ENCODE peak calls at places on chromosomes 4 and X, in four cellular contexts. One of them, this sample, is unnamed.
A peak's percentile ranks its signal among the peaks of the same experiment; 100 is the strongest.

GRCh38 chr4:71540749-71541269 is 202.0 kb downstream of the SLC4A4 start:
- DNase-seq in SK-N-SH: no peak
- DNase-seq in HCT116: no peak
- DNase-seq in K562: no peak
- DNase-seq in this sample: no peak

GRCh38 chrX:49291615-49292337 is 11.7 kb upstream of the GAGE10 start:
- DNase-seq in SK-N-SH: peak; percentile 60
- DNase-seq in HCT116: peak; percentile 51
- DNase-seq in K562: peak; percentile 58
- DNase-seq in this sample: peak; percentile 74

GRCh38 chr4:88746186-88746585 is 48.6 kb upstream of the NAP1L5 start:
- DNase-seq in SK-N-SH: no peak
- DNase-seq in HCT116: no peak
- DNase-seq in K562: no peak
- DNase-seq in this sample: no peak

GRCh38 chr4:6360385-6360784 is 90.7 kb downstream of the WFS1 start:
- DNase-seq in SK-N-SH: peak; percentile 84
- DNase-seq in HCT116: no peak
- DNase-seq in K562: no peak
- DNase-seq in this sample: no peak

GRCh38 chrX:77167993-77168392 is 279.2 kb upstream of the FGF16 start:
- DNase-seq in SK-N-SH: no peak
- DNase-seq in HCT116: no peak
- DNase-seq in K562: no peak
- DNase-seq in this sample: no peak

GRCh38 chr4:139628184-139629012 is 37.2 kb upstream of the MGST2 start:
- DNase-seq in SK-N-SH: no peak
- DNase-seq in HCT116: no peak
- DNase-seq in K562: no peak
- DNase-seq in this sample: no peak

GRCh38 chrX:7514871-7515599 is 327.9 kb upstream of the VCX start:
- DNase-seq in SK-N-SH: no peak
- DNase-seq in HCT116: no peak
- DNase-seq in K562: no peak
- DNase-seq in this sample: peak; percentile 2

GRCh38 chrX:149937881-149938426 is 337 bp downstream of the EOLA2 start:
- DNase-seq in SK-N-SH: no peak
- DNase-seq in HCT116: no peak
- DNase-seq in K562: no peak
- DNase-seq in this sample: no peak

GRCh38 chr4:26388671-26389070 is 67.9 kb downstream of the RBPJ start:
- DNase-seq in SK-N-SH: no peak
- DNase-seq in HCT116: no peak
- DNase-seq in K562: no peak
- DNase-seq in this sample: no peak

GRCh38 chrX:24493740-24494543 is 28.9 kb downstream of the PDK3 start:
- DNase-seq in SK-N-SH: no peak
- DNase-seq in HCT116: no peak
- DNase-seq in K562: no peak
- DNase-seq in this sample: peak; percentile 84

GRCh38 chr4:177281544-177281943 is 28.1 kb upstream of the NEIL3 start:
- DNase-seq in SK-N-SH: no peak
- DNase-seq in HCT116: no peak
- DNase-seq in K562: no peak
- DNase-seq in this sample: no peak

GRCh38 chrX:14528629-14529287 is 578 bp upstream of the GLRA2 start:
- DNase-seq in SK-N-SH: peak; percentile 27
- DNase-seq in HCT116: peak; percentile 13
- DNase-seq in K562: peak; percentile 16
- DNase-seq in this sample: no peak

DNA sequence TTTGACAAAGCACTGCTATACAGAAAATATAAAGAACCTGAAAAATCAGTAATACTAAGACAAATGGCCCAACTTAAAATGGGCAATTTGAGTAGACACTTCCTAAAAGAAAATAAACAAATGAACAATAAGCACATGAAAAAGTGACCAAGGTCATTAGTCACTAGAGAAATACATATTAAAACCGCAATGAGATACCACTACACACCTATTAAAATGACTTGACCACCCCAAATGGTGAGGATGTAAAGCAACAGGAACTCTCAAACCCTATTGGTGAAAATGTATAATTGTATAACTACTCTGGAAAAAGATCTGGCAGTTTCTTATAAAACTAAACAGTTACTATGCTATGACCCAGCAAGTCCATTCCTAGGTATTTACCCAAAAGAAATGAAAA is 33.9 kb upstream of the USP9X start:
- DNase-seq in SK-N-SH: no peak
- DNase-seq in HCT116: no peak
- DNase-seq in K562: no peak
- DNase-seq in this sample: no peak
- TF ChIP-seq JUND in SK-N-SH: no peak
- TF ChIP-seq JUND in HCT116: no peak
- TF ChIP-seq JUND in K562: no peak
- TF ChIP-seq JUND in this sample: no peak

DNA sequence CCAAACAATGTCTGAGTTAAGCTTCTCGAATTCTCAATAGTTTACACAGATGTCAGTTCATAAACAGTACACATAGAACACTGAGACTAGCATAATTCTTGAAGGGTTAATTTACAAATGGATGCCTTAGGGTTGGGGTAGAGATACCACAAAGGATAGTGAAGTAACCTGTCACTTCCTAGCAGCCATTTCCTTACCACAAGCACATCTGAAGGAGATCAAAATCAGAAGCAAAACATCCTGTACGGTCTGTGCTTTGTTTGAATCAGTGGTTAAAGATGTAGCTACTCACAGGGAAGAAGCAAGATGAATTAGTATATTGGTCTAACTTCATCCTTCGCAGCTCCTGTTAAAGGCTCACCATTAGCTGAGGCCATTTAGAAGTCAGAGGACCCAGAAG is 2393.8 kb downstream of the ARAP2 start:
- DNase-seq in SK-N-SH: no peak
- DNase-seq in HCT116: no peak
- DNase-seq in K562: no peak
- DNase-seq in this sample: peak; percentile 33
- TF ChIP-seq JUND in SK-N-SH: peak; percentile 44
- TF ChIP-seq JUND in HCT116: no peak
- TF ChIP-seq JUND in K562: no peak
- TF ChIP-seq JUND in this sample: no peak

GRCh38 chrX:106611682-106612402 is at the start of gene RADX:
- DNase-seq in SK-N-SH: peak; percentile 53
- DNase-seq in HCT116: peak; percentile 64
- DNase-seq in K562: no peak
- DNase-seq in this sample: peak; percentile 75

GRCh38 chrX:106611323-106611681 is 476 bp upstream of the RADX start:
- DNase-seq in SK-N-SH: no peak
- DNase-seq in HCT116: no peak
- DNase-seq in K562: no peak
- DNase-seq in this sample: no peak

GRCh38 chrX:106615041-106615440 is 3.3 kb downstream of the RADX start:
- DNase-seq in SK-N-SH: no peak
- DNase-seq in HCT116: no peak
- DNase-seq in K562: no peak
- DNase-seq in this sample: no peak

GRCh38 chrX:106612403-106612789 is 618 bp downstream of the RADX start:
- DNase-seq in SK-N-SH: no peak
- DNase-seq in HCT116: no peak
- DNase-seq in K562: no peak
- DNase-seq in this sample: peak; percentile 23

GRCh38 chrX:106613277-106613676 is 1.5 kb downstream of the RADX start:
- DNase-seq in SK-N-SH: no peak
- DNase-seq in HCT116: no peak
- DNase-seq in K562: no peak
- DNase-seq in this sample: no peak
- TF ChIP-seq JUND in SK-N-SH: no peak
- TF ChIP-seq JUND in HCT116: no peak
- TF ChIP-seq JUND in K562: no peak
- TF ChIP-seq JUND in this sample: no peak

DNA sequence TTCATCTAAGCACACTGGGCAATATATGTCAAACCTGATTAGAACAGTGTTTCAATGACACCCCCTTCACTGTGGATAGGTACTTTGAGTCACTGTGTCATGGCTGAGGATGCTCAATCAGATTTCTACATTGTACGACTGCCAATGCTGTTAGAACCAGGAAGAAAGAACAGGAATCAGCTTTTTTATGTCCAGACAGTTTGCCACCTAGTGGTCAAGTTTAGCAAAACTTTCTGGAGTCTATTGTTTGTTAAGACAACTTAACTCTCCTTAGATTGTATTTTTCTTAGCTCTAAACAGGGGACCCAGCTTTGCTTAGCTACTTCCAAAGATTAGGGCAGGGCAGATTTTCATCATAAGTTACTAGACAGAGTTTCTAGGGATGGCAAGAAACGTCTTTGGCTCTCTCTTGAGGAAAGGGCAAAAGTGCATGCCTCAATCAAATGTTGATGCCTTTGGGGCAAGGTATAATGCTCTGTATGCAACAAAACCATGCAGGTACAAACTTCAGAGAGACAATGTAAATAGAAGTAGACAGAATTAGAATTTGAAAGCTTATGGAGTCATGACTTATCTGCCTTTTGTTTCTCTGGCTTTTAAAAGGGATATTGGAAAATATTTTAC is 40.5 kb upstream of the BMP3 start:
- DNase-seq in SK-N-SH: peak; percentile 5
- DNase-seq in HCT116: peak; percentile 50
- DNase-seq in K562: peak; percentile 22
- DNase-seq in this sample: peak; percentile 75
- TF ChIP-seq JUND in SK-N-SH: no peak
- TF ChIP-seq JUND in HCT116: no peak
- TF ChIP-seq JUND in K562: no peak
- TF ChIP-seq JUND in this sample: no peak

GRCh38 chr4:3239998-3240920 is 8.7 kb upstream of the MSANTD1 start:
- DNase-seq in SK-N-SH: no peak
- DNase-seq in HCT116: no peak
- DNase-seq in K562: no peak
- DNase-seq in this sample: no peak

GRCh38 chr4:3244002-3244401 is 5.0 kb upstream of the MSANTD1 start:
- DNase-seq in SK-N-SH: no peak
- DNase-seq in HCT116: no peak
- DNase-seq in K562: no peak
- DNase-seq in this sample: no peak

GRCh38 chr4:3243066-3243775 is 5.7 kb upstream of the MSANTD1 start:
- DNase-seq in SK-N-SH: no peak
- DNase-seq in HCT116: no peak
- DNase-seq in K562: peak; percentile 33
- DNase-seq in this sample: no peak

GRCh38 chr4:3240936-3241522 is 7.9 kb upstream of the MSANTD1 start:
- DNase-seq in SK-N-SH: no peak
- DNase-seq in HCT116: no peak
- DNase-seq in K562: no peak
- DNase-seq in this sample: no peak

GRCh38 chr4:3241905-3242304 is 7.1 kb upstream of the MSANTD1 start:
- DNase-seq in SK-N-SH: no peak
- DNase-seq in HCT116: no peak
- DNase-seq in K562: peak; percentile 62
- DNase-seq in this sample: no peak
- TF ChIP-seq JUND in SK-N-SH: no peak
- TF ChIP-seq JUND in HCT116: no peak
- TF ChIP-seq JUND in K562: peak; percentile 65
- TF ChIP-seq JUND in this sample: no peak

This sample was measured in T47D.